ENCODE peak calls at places on chromosomes 2 and 18, in five cellular contexts. One of them, this sample, is unnamed.

GRCh38 chr2:226213717-226214116 is 585.9 kb downstream of the IRS1 start:
- DNase-seq in cerebellum: no peak
- DNase-seq in posterior cingulate gyrus: no peak
- DNase-seq in Calu3: no peak
- DNase-seq in WTC11: no peak
- DNase-seq in this sample: no peak

GRCh38 chr2:231162036-231162345 is 36.4 kb upstream of the ARMC9 start:
- DNase-seq in WTC11: no peak
- DNase-seq in cerebellum: no peak
- DNase-seq in Calu3: no peak
- DNase-seq in posterior cingulate gyrus: no peak
- DNase-seq in this sample: no peak

GRCh38 chr2:140154711-140155110 is 1374.5 kb upstream of the NXPH2 start:
- DNase-seq in cerebellum: no peak
- DNase-seq in posterior cingulate gyrus: no peak
- DNase-seq in Calu3: no peak
- DNase-seq in WTC11: no peak
- DNase-seq in this sample: no peak

GRCh38 chr2:219638948-219639341 is 11.5 kb downstream of the SLC4A3 start:
- DNase-seq in Calu3: no peak
- DNase-seq in cerebellum: no peak
- DNase-seq in WTC11: no peak
- DNase-seq in posterior cingulate gyrus: no peak
- DNase-seq in this sample: no peak

GRCh38 chr2:23673830-23674679 is 252.9 kb downstream of the ATAD2B start:
- DNase-seq in Calu3: no peak
- DNase-seq in WTC11: peak
- DNase-seq in posterior cingulate gyrus: no peak
- DNase-seq in cerebellum: no peak
- DNase-seq in this sample: no peak

GRCh38 chr2:96098900-96099590 is 17.3 kb downstream of the ADRA2B start:
- DNase-seq in WTC11: peak
- DNase-seq in cerebellum: no peak
- DNase-seq in Calu3: no peak
- DNase-seq in posterior cingulate gyrus: no peak
- DNase-seq in this sample: no peak

GRCh38 chr2:127208313-127208712 is 11.8 kb downstream of the CYP27C1 start:
- DNase-seq in WTC11: peak
- DNase-seq in Calu3: no peak
- DNase-seq in posterior cingulate gyrus: no peak
- DNase-seq in cerebellum: no peak
- DNase-seq in this sample: no peak

GRCh38 chr2:132274000-132274399 is 112.2 kb upstream of the ANKRD30BL start:
- DNase-seq in WTC11: no peak
- DNase-seq in cerebellum: no peak
- DNase-seq in posterior cingulate gyrus: no peak
- DNase-seq in Calu3: no peak
- DNase-seq in this sample: no peak

GRCh38 chr2:3134026-3134571 is 243.5 kb downstream of the EIPR1 start:
- DNase-seq in WTC11: no peak
- DNase-seq in cerebellum: no peak
- DNase-seq in Calu3: no peak
- DNase-seq in posterior cingulate gyrus: no peak
- DNase-seq in this sample: no peak

GRCh38 chr18:755506-755905 is 43.1 kb upstream of the ENOSF1 start:
- DNase-seq in posterior cingulate gyrus: no peak
- DNase-seq in Calu3: no peak
- DNase-seq in cerebellum: no peak
- DNase-seq in WTC11: no peak
- DNase-seq in this sample: no peak

GRCh38 chr2:48398285-48399135 is 131.4 kb upstream of the STON1 start:
- DNase-seq in cerebellum: peak
- DNase-seq in WTC11: no peak
- DNase-seq in Calu3: no peak
- DNase-seq in posterior cingulate gyrus: no peak
- DNase-seq in this sample: no peak

GRCh38 chr2:223909048-223909741 is 35.9 kb downstream of the WDFY1 start:
- DNase-seq in WTC11: no peak
- DNase-seq in posterior cingulate gyrus: no peak
- DNase-seq in cerebellum: no peak
- DNase-seq in Calu3: no peak
- DNase-seq in this sample: no peak

GRCh38 chr2:122570641-122571040 is 815.2 kb downstream of the TSN start:
- DNase-seq in posterior cingulate gyrus: no peak
- DNase-seq in WTC11: no peak
- DNase-seq in Calu3: no peak
- DNase-seq in cerebellum: no peak
- DNase-seq in this sample: no peak

GRCh38 chr2:224389317-224389716 is 12.6 kb downstream of the FAM124B start:
- DNase-seq in cerebellum: no peak
- DNase-seq in posterior cingulate gyrus: no peak
- DNase-seq in Calu3: no peak
- DNase-seq in WTC11: no peak
- DNase-seq in this sample: no peak

GRCh38 chr2:221895366-221896121 is 323.4 kb upstream of the EPHA4 start:
- DNase-seq in posterior cingulate gyrus: peak
- DNase-seq in WTC11: no peak
- DNase-seq in cerebellum: no peak
- DNase-seq in Calu3: no peak
- DNase-seq in this sample: no peak

GRCh38 chr2:133213651-133214050 is 354.6 kb downstream of the NCKAP5 start:
- DNase-seq in cerebellum: no peak
- DNase-seq in Calu3: no peak
- DNase-seq in WTC11: no peak
- DNase-seq in posterior cingulate gyrus: no peak
- DNase-seq in this sample: no peak

GRCh38 chr2:101690547-101691182 is 6.8 kb upstream of the MAP4K4 start:
- DNase-seq in posterior cingulate gyrus: no peak
- DNase-seq in Calu3: no peak
- DNase-seq in cerebellum: no peak
- DNase-seq in WTC11: no peak
- DNase-seq in this sample: no peak

GRCh38 chr2:108101481-108101880 is 115.2 kb downstream of the SLC5A7 start:
- DNase-seq in Calu3: no peak
- DNase-seq in WTC11: no peak
- DNase-seq in posterior cingulate gyrus: no peak
- DNase-seq in cerebellum: no peak
- DNase-seq in this sample: no peak

GRCh38 chr2:200379481-200380120 is 73.1 kb downstream of the SPATS2L start:
- DNase-seq in cerebellum: no peak
- DNase-seq in posterior cingulate gyrus: no peak
- DNase-seq in Calu3: no peak
- DNase-seq in WTC11: peak
- DNase-seq in this sample: no peak

GRCh38 chr2:113910110-113910717 is 20.3 kb downstream of the ACTR3 start:
- DNase-seq in Calu3: no peak
- DNase-seq in cerebellum: no peak
- DNase-seq in WTC11: no peak
- DNase-seq in posterior cingulate gyrus: no peak
- DNase-seq in this sample: no peak

GRCh38 chr2:223057545-223057944 is 5.6 kb downstream of the KCNE4 start:
- DNase-seq in posterior cingulate gyrus: no peak
- DNase-seq in Calu3: no peak
- DNase-seq in WTC11: no peak
- DNase-seq in cerebellum: no peak
- DNase-seq in this sample: no peak

GRCh38 chr2:12330916-12331315 is 385.8 kb upstream of the TRIB2 start:
- DNase-seq in Calu3: no peak
- DNase-seq in WTC11: no peak
- DNase-seq in cerebellum: no peak
- DNase-seq in posterior cingulate gyrus: no peak
- DNase-seq in this sample: no peak

GRCh38 chr2:212893216-212893615 is 258.2 kb downstream of the IKZF2 start:
- DNase-seq in WTC11: no peak
- DNase-seq in Calu3: no peak
- DNase-seq in cerebellum: no peak
- DNase-seq in posterior cingulate gyrus: no peak
- DNase-seq in this sample: no peak

GRCh38 chr2:64143154-64144056 is 815 bp downstream of the PELI1 start:
- DNase-seq in Calu3: peak
- DNase-seq in cerebellum: peak
- DNase-seq in WTC11: peak
- DNase-seq in posterior cingulate gyrus: peak
- DNase-seq in this sample: no peak

GRCh38 chr18:21264651-21265050 is 22.6 kb downstream of the GREB1L start:
- DNase-seq in WTC11: peak
- DNase-seq in cerebellum: no peak
- DNase-seq in posterior cingulate gyrus: no peak
- DNase-seq in Calu3: peak
- DNase-seq in this sample: no peak

GRCh38 chr2:221911316-221911715 is 339.2 kb upstream of the EPHA4 start:
- DNase-seq in posterior cingulate gyrus: no peak
- DNase-seq in Calu3: no peak
- DNase-seq in cerebellum: no peak
- DNase-seq in WTC11: no peak
- DNase-seq in this sample: no peak

GRCh38 chr2:61855178-61855523 is 1.3 kb upstream of the FAM161A start:
- DNase-seq in Calu3: peak
- DNase-seq in posterior cingulate gyrus: peak
- DNase-seq in WTC11: peak
- DNase-seq in cerebellum: no peak
- DNase-seq in this sample: no peak

GRCh38 chr2:240775911-240776310 is 44.1 kb downstream of the KIF1A start:
- DNase-seq in Calu3: no peak
- DNase-seq in cerebellum: no peak
- DNase-seq in posterior cingulate gyrus: no peak
- DNase-seq in WTC11: no peak
- DNase-seq in this sample: no peak

GRCh38 chr18:29157905-29158304 is 981.0 kb upstream of the CDH2 start:
- DNase-seq in WTC11: no peak
- DNase-seq in Calu3: no peak
- DNase-seq in cerebellum: no peak
- DNase-seq in posterior cingulate gyrus: no peak
- DNase-seq in this sample: no peak

GRCh38 chr2:67393237-67393636 is 3.9 kb upstream of the ETAA1 start:
- DNase-seq in WTC11: no peak
- DNase-seq in Calu3: no peak
- DNase-seq in posterior cingulate gyrus: no peak
- DNase-seq in cerebellum: no peak
- DNase-seq in this sample: no peak

GRCh38 chr2:237449193-237449797 is 35.3 kb upstream of the COL6A3 start:
- DNase-seq in Calu3: no peak
- DNase-seq in cerebellum: peak
- DNase-seq in posterior cingulate gyrus: peak
- DNase-seq in WTC11: no peak
- DNase-seq in this sample: no peak

GRCh38 chr18:63173983-63174382 is 145.6 kb downstream of the BCL2 start:
- DNase-seq in cerebellum: no peak
- DNase-seq in WTC11: no peak
- DNase-seq in Calu3: no peak
- DNase-seq in posterior cingulate gyrus: no peak
- DNase-seq in this sample: no peak